ENCODE peak calls at places on chromosomes 12 and 14, in eight cellular contexts. One of them, this sample, is unnamed.

GRCh38 chr14:74932401-74932901 is 9.4 kb upstream of the RPS6KL1 start:
- DNase-seq in tibial artery: peak; percentile 64
- DNase-seq in PC-9: no peak
- DNase-seq in hepatocyte: no peak
- DNase-seq in uterus: no peak
- DNase-seq in vagina: no peak
- DNase-seq in sigmoid colon: no peak
- DNase-seq in left ventricle myocardium inferior: no peak
- DNase-seq in this sample: no peak

GRCh38 chr12:503111-503761 is 43.5 kb downstream of the B4GALNT3 start:
- DNase-seq in tibial artery: no peak
- DNase-seq in PC-9: peak; percentile 93
- DNase-seq in hepatocyte: peak; percentile 87
- DNase-seq in uterus: no peak
- DNase-seq in vagina: no peak
- DNase-seq in sigmoid colon: no peak
- DNase-seq in left ventricle myocardium inferior: no peak
- DNase-seq in this sample: no peak

GRCh38 chr14:52299692-52300278 is 14.3 kb upstream of the PTGER2 start:
- DNase-seq in tibial artery: no peak
- DNase-seq in PC-9: no peak
- DNase-seq in hepatocyte: peak; percentile 61
- DNase-seq in uterus: no peak
- DNase-seq in vagina: no peak
- DNase-seq in sigmoid colon: no peak
- DNase-seq in left ventricle myocardium inferior: no peak
- DNase-seq in this sample: no peak

GRCh38 chr14:31855262-31855661 is 221.8 kb upstream of the ARHGAP5 start:
- DNase-seq in tibial artery: no peak
- DNase-seq in PC-9: no peak
- DNase-seq in hepatocyte: peak; percentile 32
- DNase-seq in uterus: no peak
- DNase-seq in vagina: no peak
- DNase-seq in sigmoid colon: no peak
- DNase-seq in left ventricle myocardium inferior: no peak
- DNase-seq in this sample: no peak

GRCh38 chr12:103012884-103013283 is 55.4 kb downstream of the ASCL1 start:
- DNase-seq in tibial artery: no peak
- DNase-seq in PC-9: no peak
- DNase-seq in hepatocyte: no peak
- DNase-seq in uterus: no peak
- DNase-seq in vagina: no peak
- DNase-seq in sigmoid colon: no peak
- DNase-seq in left ventricle myocardium inferior: no peak
- DNase-seq in this sample: no peak

GRCh38 chr12:111598637-111599458 is at the start of gene ATXN2:
- DNase-seq in tibial artery: peak; percentile 77
- DNase-seq in PC-9: no peak
- DNase-seq in hepatocyte: peak; percentile 83
- DNase-seq in uterus: peak; percentile 67
- DNase-seq in vagina: no peak
- DNase-seq in sigmoid colon: peak; percentile 83
- DNase-seq in left ventricle myocardium inferior: peak; percentile 75
- DNase-seq in this sample: peak; percentile 84

GRCh38 chr14:94536836-94537235 is 24.4 kb upstream of the SERPINA4 start:
- DNase-seq in tibial artery: no peak
- DNase-seq in PC-9: no peak
- DNase-seq in hepatocyte: no peak
- DNase-seq in uterus: no peak
- DNase-seq in vagina: peak; percentile 8
- DNase-seq in sigmoid colon: no peak
- DNase-seq in left ventricle myocardium inferior: no peak
- DNase-seq in this sample: no peak

GRCh38 chr12:45165284-45165683 is 50.6 kb upstream of the ANO6 start:
- DNase-seq in tibial artery: no peak
- DNase-seq in PC-9: no peak
- DNase-seq in hepatocyte: no peak
- DNase-seq in uterus: no peak
- DNase-seq in vagina: no peak
- DNase-seq in sigmoid colon: no peak
- DNase-seq in left ventricle myocardium inferior: no peak
- DNase-seq in this sample: no peak

GRCh38 chr14:95196268-95196667 is 38.9 kb upstream of the DICER1 start:
- DNase-seq in tibial artery: no peak
- DNase-seq in PC-9: no peak
- DNase-seq in hepatocyte: no peak
- DNase-seq in uterus: no peak
- DNase-seq in vagina: no peak
- DNase-seq in sigmoid colon: no peak
- DNase-seq in left ventricle myocardium inferior: no peak
- DNase-seq in this sample: no peak

GRCh38 chr14:24965934-24966593 is 83.9 kb downstream of the STXBP6 start:
- DNase-seq in tibial artery: no peak
- DNase-seq in PC-9: peak; percentile 40
- DNase-seq in hepatocyte: peak; percentile 81
- DNase-seq in uterus: no peak
- DNase-seq in vagina: no peak
- DNase-seq in sigmoid colon: peak; percentile 81
- DNase-seq in left ventricle myocardium inferior: peak; percentile 26
- DNase-seq in this sample: peak; percentile 86

GRCh38 chr12:42936991-42937390 is 347.4 kb upstream of the PRICKLE1 start:
- DNase-seq in tibial artery: no peak
- DNase-seq in PC-9: no peak
- DNase-seq in hepatocyte: no peak
- DNase-seq in uterus: no peak
- DNase-seq in vagina: no peak
- DNase-seq in sigmoid colon: no peak
- DNase-seq in left ventricle myocardium inferior: no peak
- DNase-seq in this sample: no peak

GRCh38 chr12:42129595-42130204 is 15.0 kb downstream of the GXYLT1 start:
- DNase-seq in tibial artery: no peak
- DNase-seq in PC-9: peak; percentile 41
- DNase-seq in hepatocyte: peak; percentile 68
- DNase-seq in uterus: no peak
- DNase-seq in vagina: no peak
- DNase-seq in sigmoid colon: no peak
- DNase-seq in left ventricle myocardium inferior: no peak
- DNase-seq in this sample: peak; percentile 83

GRCh38 chr14:104967144-104967413 is 11.1 kb downstream of the AHNAK2 start:
- DNase-seq in tibial artery: no peak
- DNase-seq in PC-9: no peak
- DNase-seq in hepatocyte: no peak
- DNase-seq in uterus: peak; percentile 37
- DNase-seq in vagina: no peak
- DNase-seq in sigmoid colon: no peak
- DNase-seq in left ventricle myocardium inferior: no peak
- DNase-seq in this sample: no peak

GRCh38 chr14:52596861-52597260 is 44.2 kb downstream of the GPR137C start:
- DNase-seq in tibial artery: no peak
- DNase-seq in PC-9: no peak
- DNase-seq in hepatocyte: no peak
- DNase-seq in uterus: no peak
- DNase-seq in vagina: no peak
- DNase-seq in sigmoid colon: no peak
- DNase-seq in left ventricle myocardium inferior: no peak
- DNase-seq in this sample: no peak

GRCh38 chr12:88424791-88425730 is 155.2 kb downstream of the KITLG start:
- DNase-seq in tibial artery: no peak
- DNase-seq in PC-9: no peak
- DNase-seq in hepatocyte: no peak
- DNase-seq in uterus: no peak
- DNase-seq in vagina: no peak
- DNase-seq in sigmoid colon: no peak
- DNase-seq in left ventricle myocardium inferior: no peak
- DNase-seq in this sample: no peak
- TF ChIP-seq CTCF in tibial artery: no peak
- TF ChIP-seq CTCF in PC-9: no peak
- TF ChIP-seq CTCF in hepatocyte: no peak
- TF ChIP-seq CTCF in uterus: no peak
- TF ChIP-seq CTCF in vagina: no peak
- TF ChIP-seq CTCF in sigmoid colon: no peak
- TF ChIP-seq CTCF in left ventricle myocardium inferior: no peak
- TF ChIP-seq CTCF in this sample: no peak

GRCh38 chr12:24562761-24563392 is 386.0 kb downstream of the BCAT1 start:
- DNase-seq in tibial artery: peak; percentile 71
- DNase-seq in PC-9: no peak
- DNase-seq in hepatocyte: peak; percentile 50
- DNase-seq in uterus: peak; percentile 51
- DNase-seq in vagina: no peak
- DNase-seq in sigmoid colon: no peak
- DNase-seq in left ventricle myocardium inferior: peak; percentile 37
- DNase-seq in this sample: peak; percentile 54
- H3K4me3 ChIP-seq in tibial artery: peak overlapping the region; percentile 77
- H3K4me3 ChIP-seq in PC-9: no peak overlapping the region
- H3K4me3 ChIP-seq in hepatocyte: peak overlapping the region; percentile 81
- H3K4me3 ChIP-seq in uterus: peak overlapping the region; percentile 66
- H3K4me3 ChIP-seq in vagina: peak overlapping the region; percentile 75
- H3K4me3 ChIP-seq in sigmoid colon: peak overlapping the region; percentile 82
- H3K4me3 ChIP-seq in left ventricle myocardium inferior: peak overlapping the region; percentile 79
- H3K4me3 ChIP-seq in this sample: peak overlapping the region; percentile 74

GRCh38 chr14:96934961-96935360 is 137.8 kb downstream of the VRK1 start:
- DNase-seq in tibial artery: peak; percentile 16
- DNase-seq in PC-9: no peak
- DNase-seq in hepatocyte: no peak
- DNase-seq in uterus: no peak
- DNase-seq in vagina: no peak
- DNase-seq in sigmoid colon: no peak
- DNase-seq in left ventricle myocardium inferior: no peak
- DNase-seq in this sample: no peak

GRCh38 chr14:96940009-96940408 is 142.8 kb downstream of the VRK1 start:
- DNase-seq in tibial artery: no peak
- DNase-seq in PC-9: peak; percentile 1
- DNase-seq in hepatocyte: peak; percentile 17
- DNase-seq in uterus: no peak
- DNase-seq in vagina: no peak
- DNase-seq in sigmoid colon: no peak
- DNase-seq in left ventricle myocardium inferior: no peak
- DNase-seq in this sample: no peak

GRCh38 chr14:96944297-96944696 is 147.1 kb downstream of the VRK1 start:
- DNase-seq in tibial artery: no peak
- DNase-seq in PC-9: no peak
- DNase-seq in hepatocyte: no peak
- DNase-seq in uterus: no peak
- DNase-seq in vagina: no peak
- DNase-seq in sigmoid colon: no peak
- DNase-seq in left ventricle myocardium inferior: no peak
- DNase-seq in this sample: no peak

GRCh38 chr14:96938946-96939345 is 141.8 kb downstream of the VRK1 start:
- DNase-seq in tibial artery: no peak
- DNase-seq in PC-9: no peak
- DNase-seq in hepatocyte: no peak
- DNase-seq in uterus: no peak
- DNase-seq in vagina: no peak
- DNase-seq in sigmoid colon: no peak
- DNase-seq in left ventricle myocardium inferior: no peak
- DNase-seq in this sample: no peak
- TF ChIP-seq CTCF in tibial artery: no peak
- TF ChIP-seq CTCF in PC-9: peak; percentile 35
- TF ChIP-seq CTCF in hepatocyte: peak; percentile 11
- TF ChIP-seq CTCF in uterus: no peak
- TF ChIP-seq CTCF in vagina: no peak
- TF ChIP-seq CTCF in sigmoid colon: no peak
- TF ChIP-seq CTCF in left ventricle myocardium inferior: no peak
- TF ChIP-seq CTCF in this sample: no peak

GRCh38 chr12:24901975-24902461 is 46.9 kb downstream of the BCAT1 start:
- DNase-seq in tibial artery: no peak
- DNase-seq in PC-9: no peak
- DNase-seq in hepatocyte: no peak
- DNase-seq in uterus: no peak
- DNase-seq in vagina: no peak
- DNase-seq in sigmoid colon: no peak
- DNase-seq in left ventricle myocardium inferior: no peak
- DNase-seq in this sample: peak; percentile 52
- H3K4me3 ChIP-seq in tibial artery: peak overlapping the region; percentile 72
- H3K4me3 ChIP-seq in PC-9: no peak overlapping the region
- H3K4me3 ChIP-seq in hepatocyte: peak overlapping the region; percentile 47
- H3K4me3 ChIP-seq in uterus: no peak overlapping the region
- H3K4me3 ChIP-seq in vagina: peak overlapping the region; percentile 53
- H3K4me3 ChIP-seq in sigmoid colon: peak overlapping the region; percentile 47
- H3K4me3 ChIP-seq in left ventricle myocardium inferior: peak overlapping the region; percentile 72
- H3K4me3 ChIP-seq in this sample: peak overlapping the region; percentile 60

DNA sequence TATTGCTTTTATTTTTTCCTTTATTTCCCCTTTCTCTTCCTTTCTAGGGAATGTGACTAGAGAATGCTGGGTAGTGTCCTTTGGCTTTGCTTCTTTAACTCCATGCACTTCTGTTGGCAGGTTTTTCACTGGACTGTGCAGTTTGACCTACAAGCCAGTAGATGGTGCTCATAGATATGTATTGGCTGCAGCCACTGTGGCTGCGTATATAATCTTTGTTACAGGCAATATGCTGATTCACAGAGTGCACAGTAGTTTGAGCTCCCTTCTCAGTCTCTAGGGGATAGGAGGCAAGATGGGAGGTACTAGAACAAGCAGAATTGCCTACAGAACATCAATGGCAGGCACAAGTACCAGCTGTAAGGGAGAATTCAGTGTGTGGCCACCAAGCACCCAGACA is 503.5 kb downstream of the LRFN5 start:
- DNase-seq in tibial artery: no peak
- DNase-seq in PC-9: no peak
- DNase-seq in hepatocyte: no peak
- DNase-seq in uterus: no peak
- DNase-seq in vagina: no peak
- DNase-seq in sigmoid colon: no peak
- DNase-seq in left ventricle myocardium inferior: no peak
- DNase-seq in this sample: peak; percentile 83
- TF ChIP-seq CTCF in tibial artery: no peak
- TF ChIP-seq CTCF in PC-9: peak; percentile 70
- TF ChIP-seq CTCF in hepatocyte: peak; percentile 36
- TF ChIP-seq CTCF in uterus: no peak
- TF ChIP-seq CTCF in vagina: no peak
- TF ChIP-seq CTCF in sigmoid colon: no peak
- TF ChIP-seq CTCF in left ventricle myocardium inferior: no peak
- TF ChIP-seq CTCF in this sample: peak; percentile 77